ENCODE peak calls at places on chromosomes 7 and 10, in four cellular contexts. R is cardiac fibroblast, Q is nephron progenitor cell, H is HFFc6. U is an unnamed sample.

GRCh38 chr10:3714526-3714925 is 70.5 kb downstream of the KLF6 start:
- DNase-seq in R (no peak), H (no peak), Q (no peak), U (no peak)

GRCh38 chr10:101292194-101293006 is 61.6 kb upstream of the BTRC start:
- DNase-seq in Q (peak), R (no peak), H (no peak), U (no peak)

GRCh38 chr10:20215547-20216152 is 399.4 kb downstream of the PLXDC2 start:
- DNase-seq in Q (no peak), H (no peak), R (no peak), U (no peak)

GRCh38 chr7:96388620-96389383 is 66.9 kb upstream of the SLC25A13 start:
- DNase-seq in R (peak), Q (no peak), H (peak), U (no peak)

GRCh38 chr10:7853892-7854289 is 35.6 kb downstream of the TAF3 start:
- DNase-seq in R (no peak), Q (no peak), H (no peak), U (no peak)

GRCh38 chr10:526651-527312 is 162.7 kb downstream of the DIP2C start:
- DNase-seq in Q (no peak), H (no peak), R (no peak), U (no peak)

GRCh38 chr7:27099224-27099838 is 3.2 kb downstream of the HOXA2 start:
- DNase-seq in R (no peak), H (no peak), Q (no peak), U (no peak)

GRCh38 chr10:97210576-97210975 is 24.8 kb upstream of the SLIT1 start:
- DNase-seq in Q (peak), H (peak), R (peak), U (peak)

GRCh38 chr7:108442039-108442568 is 14.1 kb downstream of the NRCAM start:
- DNase-seq in Q (no peak), H (no peak), R (no peak), U (no peak)

GRCh38 chr10:112395809-112396530 is 22.1 kb downstream of the ACSL5 start:
- DNase-seq in Q (no peak), H (no peak), R (no peak), U (no peak)

GRCh38 chr7:47371733-47372368 is 210.1 kb downstream of the TNS3 start:
- DNase-seq in R (peak), H (no peak), Q (peak), U (no peak)

GRCh38 chr7:47504546-47505316 is 77.2 kb downstream of the TNS3 start:
- DNase-seq in R (no peak), Q (no peak), H (no peak), U (no peak)

GRCh38 chr7:106659963-106660861 is 746 bp downstream of the CCDC71L start:
- DNase-seq in R (peak), H (peak), Q (peak), U (peak)

GRCh38 chr10:50470798-50471582 is 152.8 kb downstream of the SGMS1 start:
- DNase-seq in Q (no peak), H (peak), R (no peak), U (no peak)

GRCh38 chr7:81488210-81488609 is 281.6 kb downstream of the HGF start:
- DNase-seq in R (no peak), Q (no peak), H (no peak), U (no peak)

GRCh38 chr10:44858988-44859387 is 52.1 kb upstream of the TMEM72 start:
- DNase-seq in Q (no peak), H (no peak), R (peak), U (no peak)

GRCh38 chr10:27744478-27745379 is 890 bp downstream of the MKX start:
- DNase-seq in H (peak), Q (peak), R (peak), U (peak)

GRCh38 chr7:44978511-44979366 is at the start of gene MYO1G:
- DNase-seq in R (no peak), Q (no peak), H (no peak), U (no peak)

GRCh38 chr7:18494821-18495408 is 634 bp upstream of the HDAC9 start:
- DNase-seq in R (peak), H (peak), Q (no peak), U (no peak)

GRCh38 chr10:102619281-102619981 is 24.8 kb upstream of the TRIM8 start:
- DNase-seq in Q (no peak), R (no peak), H (no peak), U (no peak)

GRCh38 chr10:27258838-27259532 is 18.4 kb upstream of the ACBD5 start:
- DNase-seq in H (no peak), Q (peak), R (no peak), U (no peak)

GRCh38 chr10:44873156-44873555 is 38.0 kb upstream of the TMEM72 start:
- DNase-seq in H (no peak), Q (no peak), R (peak), U (no peak)

GRCh38 chr10:61024801-61025201 is 80.8 kb upstream of the RHOBTB1 start:
- DNase-seq in Q (peak), R (peak), H (no peak), U (no peak)

GRCh38 chr7:26694713-26695112 is 169.7 kb downstream of the SKAP2 start:
- DNase-seq in H (no peak), R (no peak), Q (no peak), U (no peak)

GRCh38 chr7:52498319-52498718 is 537.1 kb upstream of the POM121L12 start:
- DNase-seq in Q (no peak), H (no peak), R (no peak), U (no peak)
- TF ChIP-seq CTCF in Q (no peak), H (no peak), R (no peak), U (peak)

DNA sequence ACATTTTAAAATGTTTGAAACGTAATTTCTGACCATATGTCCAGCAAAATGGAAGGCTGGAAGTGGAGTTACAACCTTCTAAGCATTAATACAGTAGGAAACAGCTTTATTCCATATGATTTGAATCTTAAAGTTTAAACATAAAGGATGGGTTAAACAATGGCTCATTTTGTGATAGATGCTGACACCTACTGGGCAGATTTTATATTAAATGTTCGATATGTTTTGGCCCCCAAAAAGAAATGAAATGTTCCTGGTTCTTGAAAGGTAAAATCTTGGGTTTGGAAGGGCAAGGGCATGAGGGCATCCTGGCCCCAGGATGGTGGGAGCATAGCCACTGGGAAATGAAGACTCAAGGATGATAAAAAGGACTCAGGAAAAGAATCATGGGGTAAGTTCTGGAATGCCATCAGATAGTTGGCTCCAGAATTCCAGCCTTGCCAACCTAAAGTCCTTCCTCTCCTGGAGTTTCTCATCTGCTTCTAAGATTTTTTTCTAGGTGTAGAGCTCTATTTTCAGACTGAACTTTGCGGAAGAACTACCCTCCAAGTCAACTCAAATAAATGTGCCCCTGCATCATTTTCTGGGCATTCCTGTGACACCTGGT is 34.6 kb upstream of the SLC35G1 start:
- DNase-seq in R (peak), Q (no peak), H (peak), U (no peak)
- TF ChIP-seq CTCF in R (peak), Q (peak), H (peak), U (peak)

DNA sequence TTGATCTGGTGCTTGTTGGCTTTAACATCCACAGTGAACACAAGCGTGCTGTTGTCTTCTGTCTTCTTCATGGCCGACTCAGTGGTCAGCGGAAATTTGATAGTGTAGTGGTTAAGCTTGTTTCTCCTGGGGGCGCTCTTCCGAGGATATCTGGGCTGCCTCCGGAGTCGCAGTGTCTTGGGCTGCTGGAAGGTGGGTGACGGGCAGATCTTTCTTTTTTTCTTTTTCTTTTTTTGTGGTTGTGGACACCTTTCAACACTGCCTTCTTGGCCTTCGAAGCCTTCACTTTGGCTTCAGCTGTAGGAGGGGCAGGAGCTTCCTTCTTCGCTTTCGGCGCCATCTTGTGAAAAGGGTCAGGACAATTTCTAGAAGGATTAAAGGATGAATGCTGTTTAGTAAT is 23.8 kb upstream of the RPA3 start:
- DNase-seq in H (no peak), R (no peak), Q (no peak), U (no peak)
- TF ChIP-seq CTCF in H (no peak), R (no peak), Q (no peak), U (no peak)

GRCh38 chr7:29243777-29244655 is 49.4 kb downstream of the CHN2 start:
- DNase-seq in Q (no peak), H (no peak), R (no peak), U (no peak)
- TF ChIP-seq CTCF in Q (no peak), H (no peak), R (peak), U (peak)

DNA sequence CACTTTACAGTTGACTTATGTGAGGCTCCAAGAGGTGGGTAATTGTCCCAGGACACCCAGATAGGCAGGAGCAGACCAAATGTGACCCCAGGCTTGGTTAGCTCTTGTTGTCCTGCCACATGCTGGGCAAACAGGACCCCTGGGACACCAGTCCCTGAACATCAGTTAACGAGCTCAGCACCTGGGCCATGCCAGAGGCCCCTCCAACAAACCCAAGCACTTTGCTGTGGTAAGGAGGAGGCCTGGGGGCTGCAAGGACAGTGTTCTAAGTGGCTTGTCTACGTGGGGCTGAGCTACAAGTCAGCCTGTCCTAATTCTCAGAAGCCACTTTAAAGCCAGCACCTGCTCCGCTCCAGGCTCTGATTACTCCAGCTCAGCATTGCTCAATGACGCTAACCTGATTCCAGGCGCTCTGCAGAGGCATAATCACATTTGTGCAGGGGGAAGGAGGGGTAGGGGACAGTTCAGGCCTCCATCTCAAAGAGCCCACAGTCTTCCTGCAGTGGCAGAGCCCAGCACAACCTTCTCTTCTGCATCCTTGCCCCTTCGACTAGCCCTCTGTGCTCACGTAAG is 57.2 kb downstream of the DDC start:
- DNase-seq in H (no peak), R (no peak), Q (no peak), U (no peak)
- TF ChIP-seq CTCF in H (no peak), R (no peak), Q (no peak), U (no peak)

GRCh38 chr10:126854726-126855125 is 50.5 kb upstream of the DOCK1 start:
- DNase-seq in H (no peak), Q (no peak), R (no peak), U (peak)

GRCh38 chr10:126851414-126851813 is 53.8 kb upstream of the DOCK1 start:
- DNase-seq in R (no peak), H (no peak), Q (no peak), U (no peak)

DNA sequence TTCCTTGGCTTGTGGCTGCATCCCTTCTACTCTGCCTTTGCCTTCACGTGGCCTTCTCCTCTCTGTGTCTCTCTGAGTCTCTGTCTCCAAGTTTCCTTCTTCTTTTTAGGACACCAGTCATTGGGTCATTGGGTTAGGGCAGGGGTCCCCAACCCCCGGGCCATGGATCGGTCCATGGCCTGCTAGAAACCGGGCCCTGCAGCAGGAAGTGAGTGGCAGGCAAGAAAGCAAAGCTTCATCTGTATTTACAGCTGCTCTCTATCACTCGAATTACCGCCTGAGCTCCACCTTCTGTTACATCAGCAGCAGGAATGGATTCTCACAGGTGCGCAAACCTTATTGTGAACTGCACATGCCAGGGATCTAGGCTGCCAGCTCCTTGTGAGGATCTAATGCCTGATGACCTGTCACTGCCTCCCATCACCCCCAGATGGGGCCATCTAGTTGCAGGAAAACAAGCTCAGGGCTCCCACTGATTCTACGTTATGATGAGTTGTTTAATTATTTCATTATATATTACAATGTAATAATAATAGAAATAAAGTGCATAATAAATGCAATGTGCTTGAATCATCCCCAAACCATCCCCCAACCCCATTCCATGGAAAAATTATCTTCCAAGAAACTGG is 47.9 kb upstream of the DOCK1 start:
- DNase-seq in Q (no peak), H (no peak), R (no peak), U (peak)
- TF ChIP-seq CTCF in Q (no peak), H (no peak), R (no peak), U (no peak)

GRCh38 chr10:78302739-78302988 is 269.0 kb downstream of the RPS24 start:
- DNase-seq in R (no peak), H (no peak), Q (no peak), U (no peak)

GRCh38 chr10:78302989-78303854 is 269.6 kb downstream of the RPS24 start:
- DNase-seq in Q (peak), H (peak), R (peak), U (peak)

GRCh38 chr10:78301481-78301880 is 267.8 kb downstream of the RPS24 start:
- DNase-seq in H (no peak), Q (no peak), R (no peak), U (peak)

GRCh38 chr10:78300526-78300925 is 266.9 kb downstream of the RPS24 start:
- DNase-seq in H (no peak), Q (no peak), R (no peak), U (peak)

DNA sequence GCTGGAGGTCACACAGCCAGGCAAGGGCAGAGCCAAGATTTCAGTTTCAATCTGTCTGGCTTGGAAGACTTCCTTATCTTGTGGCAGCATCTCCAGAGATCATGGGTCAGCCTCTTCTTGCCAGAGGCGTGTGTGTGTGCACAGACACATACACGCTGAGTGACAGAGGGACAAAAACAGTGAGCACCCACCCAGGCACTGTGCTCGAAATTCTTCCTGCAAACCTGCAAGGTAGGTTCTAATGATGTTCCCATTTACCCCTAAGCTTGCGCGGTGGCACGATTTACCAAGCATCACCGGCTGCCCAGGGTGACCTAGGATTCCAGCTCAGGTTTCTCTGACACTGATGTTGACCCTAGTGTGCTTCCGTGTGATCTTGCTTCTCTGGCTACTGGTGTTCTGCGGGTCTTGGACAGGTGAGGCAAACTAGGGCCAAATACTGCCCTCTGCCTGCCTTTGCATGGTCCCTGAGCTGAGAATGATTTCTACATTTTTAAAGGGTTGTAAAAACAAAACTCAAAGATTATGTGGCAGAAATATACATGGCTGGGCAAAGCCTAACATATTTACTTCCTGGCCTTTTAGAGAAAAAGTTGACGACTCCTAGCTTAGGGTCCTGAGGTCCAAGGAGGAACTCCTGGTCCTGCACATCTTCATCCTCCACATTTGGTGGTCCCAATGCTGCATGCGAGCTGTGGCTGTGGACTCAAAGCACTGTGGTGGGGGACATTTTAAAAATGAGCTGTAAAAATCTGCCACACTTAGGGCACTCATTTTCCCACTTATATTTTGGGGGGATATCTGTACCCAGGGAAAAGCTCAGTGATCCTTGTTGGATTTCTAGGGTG is 268.5 kb downstream of the RPS24 start:
- DNase-seq in R (no peak), H (no peak), Q (no peak), U (peak)
- TF ChIP-seq CTCF in R (no peak), H (peak), Q (no peak), U (peak)

DNA sequence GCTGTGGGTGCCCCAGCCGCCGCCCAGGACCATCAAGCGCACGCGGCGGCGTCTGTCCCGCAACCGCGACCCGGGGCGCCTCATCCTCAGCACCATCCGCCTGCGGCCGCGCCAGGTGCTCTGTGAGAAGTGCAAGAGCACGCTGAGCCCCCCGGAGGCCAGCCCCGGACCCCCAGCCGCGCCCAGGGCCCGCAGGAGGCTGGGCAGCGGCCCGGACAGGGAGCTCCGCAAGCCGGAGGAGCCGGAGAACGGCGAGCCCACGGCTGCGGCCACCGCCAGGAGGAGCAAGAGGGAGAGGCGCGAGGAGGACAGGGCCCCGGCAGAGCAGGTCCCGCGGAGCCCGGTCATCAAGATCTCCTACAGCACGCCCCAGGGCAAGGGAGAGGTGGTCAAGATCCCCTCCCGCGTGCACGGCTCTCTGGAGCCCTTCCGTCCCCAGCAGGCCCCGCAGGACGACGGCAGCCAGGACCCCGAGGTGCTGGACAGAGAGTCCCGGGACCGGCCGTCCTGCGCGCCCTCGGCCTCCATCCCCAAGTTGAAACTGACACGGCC is 8.0 kb downstream of the PWWP2B start:
- DNase-seq in H (no peak), Q (no peak), R (no peak), U (no peak)
- TF ChIP-seq CTCF in H (no peak), Q (no peak), R (no peak), U (no peak)

GRCh38 chr7:120554960-120555571 is 282.1 kb downstream of the KCND2 start:
- DNase-seq in R (peak), H (peak), Q (peak), U (no peak)
- TF ChIP-seq CTCF in R (peak), H (peak), Q (peak), U (peak)

DNA sequence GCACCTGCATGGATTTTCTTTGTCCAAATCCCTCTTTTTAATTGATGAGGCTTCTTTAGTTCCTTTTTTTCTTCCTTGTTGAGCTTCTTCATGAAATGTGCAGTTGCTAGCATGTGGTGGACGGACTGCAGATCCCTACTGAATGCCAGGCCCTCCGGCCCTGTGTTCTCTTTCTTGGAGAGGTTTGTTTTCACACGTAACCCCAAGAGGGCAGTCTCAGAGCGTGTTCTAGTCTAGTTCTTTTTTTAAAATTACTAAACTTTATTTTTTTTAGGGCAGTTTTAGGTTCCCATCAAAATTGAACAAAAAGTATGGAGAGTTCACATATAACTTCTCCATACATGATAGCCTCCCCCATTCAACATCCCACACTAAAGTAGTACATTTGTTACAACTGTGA is 190.0 kb downstream of the CFTR start:
- DNase-seq in Q (no peak), H (no peak), R (no peak), U (no peak)
- TF ChIP-seq CTCF in Q (peak), H (no peak), R (no peak), U (peak)